ENCODE peak calls at places on chromosome 11, in eight cellular contexts. S is head of caudate nucleus; U is germinal center; H is left colon; K is body of pancreas; V is midbrain; L is NCI-H2081 treated with DMSO at 0.1 percent for 48 hours; A is CD8-positive, alpha-beta memory T cell. O is an unnamed sample.

GRCh38 chr11:124886476-124886875 is 11.2 kb downstream of the ROBO4 start:
- DNase-seq in K (no peak), S (no peak), H (no peak), L (no peak), V (no peak), U (no peak), A (no peak), O (no peak)

GRCh38 chr11:72758690-72759389 is 6.6 kb upstream of the ARAP1 start:
- DNase-seq in U (no peak), V (peak; percentile 8), K (peak; percentile 76), H (no peak), S (no peak), A (no peak), L (no peak), O (peak; percentile 54)

GRCh38 chr11:19602906-19603305 is 109.7 kb upstream of the NAV2 start:
- DNase-seq in L (no peak), S (no peak), A (no peak), K (no peak), H (no peak), U (no peak), V (no peak), O (no peak)

GRCh38 chr11:2885017-2885675 is 429 bp downstream of the CDKN1C start:
- DNase-seq in K (peak; percentile 58), U (peak; percentile 68), S (peak; percentile 69), A (no peak), L (no peak), V (peak; percentile 43), H (peak; percentile 68), O (peak; percentile 58)

GRCh38 chr11:7672960-7673723 is at the start of gene CYB5R2:
- DNase-seq in V (peak; percentile 24), L (no peak), K (peak; percentile 74), S (peak; percentile 65), U (peak; percentile 23), H (peak; percentile 79), A (no peak), O (peak; percentile 86)

GRCh38 chr11:4607111-4607510 is 920 bp downstream of the TRIM68 start:
- DNase-seq in V (no peak), H (no peak), K (no peak), S (no peak), L (no peak), U (no peak), A (no peak), O (no peak)

GRCh38 chr11:18721576-18722292 is 4.3 kb downstream of the IGSF22 start:
- DNase-seq in H (peak; percentile 53), L (no peak), S (peak; percentile 35), K (peak; percentile 41), U (peak; percentile 73), A (peak; percentile 51), V (peak; percentile 15), O (no peak)

GRCh38 chr11:65432686-65433582 is 10.3 kb downstream of the NEAT1 start:
- DNase-seq in L (no peak), A (peak; percentile 68), S (no peak), V (no peak), U (no peak), K (no peak), H (no peak), O (no peak)

GRCh38 chr11:67289226-67289650 is at the start of gene ANKRD13D:
- DNase-seq in V (no peak), K (peak; percentile 50), A (no peak), S (peak; percentile 70), L (no peak), H (no peak), U (no peak), O (no peak)

GRCh38 chr11:5665051-5665450 is 19.8 kb downstream of the TRIM5 start:
- DNase-seq in U (no peak), S (no peak), K (no peak), A (no peak), L (no peak), V (no peak), H (no peak), O (no peak)

GRCh38 chr11:71156301-71156700 is 96.1 kb downstream of the SHANK2 start:
- DNase-seq in L (no peak), U (no peak), K (no peak), H (no peak), A (no peak), V (no peak), S (no peak), O (no peak)

GRCh38 chr11:204587-205109 is 2.6 kb downstream of the BET1L start:
- DNase-seq in H (no peak), U (no peak), A (no peak), K (no peak), S (no peak), L (no peak), V (no peak), O (no peak)

GRCh38 chr11:100581318-100581717 is 105.8 kb upstream of the ARHGAP42 start:
- DNase-seq in K (peak; percentile 22), S (no peak), H (no peak), V (peak; percentile 22), A (no peak), L (no peak), U (no peak), O (no peak)

GRCh38 chr11:93212094-93212493 is 14.3 kb upstream of the SLC36A4 start:
- DNase-seq in U (no peak), H (no peak), L (no peak), A (no peak), V (no peak), S (no peak), K (no peak), O (no peak)

GRCh38 chr11:44941286-44942021 is 9.2 kb downstream of the TP53I11 start:
- DNase-seq in V (no peak), U (no peak), K (no peak), L (no peak), A (no peak), S (no peak), H (no peak), O (no peak)

GRCh38 chr11:27087425-27087824 is 46.8 kb downstream of the BBOX1 start:
- DNase-seq in A (no peak), H (no peak), K (no peak), L (no peak), U (no peak), V (no peak), S (no peak), O (no peak)

GRCh38 chr11:830295-831131 is 2.2 kb upstream of the CD151 start:
- DNase-seq in U (peak; percentile 85), H (peak; percentile 82), S (no peak), A (peak; percentile 60), K (no peak), V (no peak), L (no peak), O (peak; percentile 79)

GRCh38 chr11:30196400-30197206 is 34.2 kb upstream of the FSHB start:
- DNase-seq in H (peak; percentile 62), K (peak; percentile 69), V (peak; percentile 39), U (peak; percentile 16), S (peak; percentile 62), A (peak; percentile 12), L (no peak), O (no peak)

GRCh38 chr11:71566081-71566620 is 788 bp downstream of the KRTAP5-10 start:
- DNase-seq in K (no peak), U (no peak), A (no peak), L (no peak), S (no peak), H (peak; percentile 38), V (no peak), O (peak; percentile 17)

GRCh38 chr11:122146475-122146874 is 30.5 kb upstream of the BLID start:
- DNase-seq in L (no peak), U (no peak), H (no peak), K (no peak), V (no peak), S (no peak), A (no peak), O (no peak)

GRCh38 chr11:11027271-11027670 is 169.4 kb upstream of the ZBED5 start:
- DNase-seq in L (no peak), A (no peak), U (no peak), K (no peak), S (no peak), V (no peak), H (no peak), O (no peak)

GRCh38 chr11:109298865-109299264 is 123.1 kb upstream of the C11orf87 start:
- DNase-seq in U (no peak), V (no peak), A (no peak), H (no peak), L (no peak), K (no peak), S (no peak), O (no peak)

GRCh38 chr11:16987205-16987568 is 27.0 kb downstream of the PLEKHA7 start:
- DNase-seq in H (peak; percentile 85), L (no peak), A (no peak), S (no peak), U (no peak), K (peak; percentile 85), V (no peak), O (peak; percentile 76)

GRCh38 chr11:76159983-76160661 is 46.2 kb downstream of the WNT11 start:
- DNase-seq in K (peak; percentile 50), A (no peak), U (no peak), V (no peak), L (peak; percentile 64), S (no peak), H (no peak), O (no peak)

GRCh38 chr11:47467372-47467771 is 18.4 kb upstream of the RAPSN start:
- DNase-seq in S (no peak), K (peak; percentile 50), A (no peak), L (peak; percentile 91), V (no peak), H (peak; percentile 57), U (no peak), O (peak; percentile 66)

GRCh38 chr11:135033545-135033944 is 621.5 kb upstream of the B3GAT1 start:
- DNase-seq in U (no peak), S (peak; percentile 49), V (peak; percentile 68), L (no peak), H (no peak), K (no peak), A (no peak), O (no peak)

GRCh38 chr11:74139151-74139918 is 31.5 kb downstream of the C2CD3 start:
- DNase-seq in V (no peak), K (no peak), L (no peak), U (no peak), H (no peak), A (no peak), S (no peak), O (no peak)

GRCh38 chr11:117600976-117601708 is 195.9 kb downstream of the DSCAML1 start:
- DNase-seq in V (no peak), K (no peak), U (no peak), A (no peak), S (peak; percentile 56), L (no peak), H (no peak), O (no peak)

GRCh38 chr11:2794419-2794795 is 91.2 kb downstream of the CDKN1C start:
- DNase-seq in A (no peak), U (no peak), H (no peak), K (no peak), V (no peak), L (no peak), S (no peak), O (no peak)

GRCh38 chr11:80651004-80651403 is 1210.2 kb upstream of the TENM4 start:
- DNase-seq in H (no peak), K (no peak), U (no peak), L (no peak), A (no peak), V (no peak), S (no peak), O (no peak)

GRCh38 chr11:94781822-94782221 is 13.7 kb downstream of the AMOTL1 start:
- DNase-seq in L (no peak), H (no peak), A (no peak), S (no peak), V (no peak), K (no peak), U (no peak), O (no peak)

GRCh38 chr11:58394195-58394594 is 12.5 kb downstream of the OR5B3 start:
- DNase-seq in U (no peak), A (no peak), V (no peak), K (no peak), L (no peak), H (no peak), S (no peak), O (no peak)

GRCh38 chr11:59097113-59097708 is 9.8 kb upstream of the FAM111B start:
- DNase-seq in L (no peak), U (peak; percentile 29), K (peak; percentile 69), A (peak; percentile 57), V (peak; percentile 1), S (peak; percentile 48), H (peak; percentile 81), O (peak; percentile 67)

GRCh38 chr11:128890543-128891409 is at the start of gene KCNJ5:
- DNase-seq in S (peak; percentile 21), V (peak; percentile 28), H (peak; percentile 47), L (no peak), A (no peak), K (peak; percentile 58), U (no peak), O (no peak)